ENCODE peak calls at places on chromosomes 7 and 10, in six cellular contexts. L is K562, F is ovary, R is uterus, P is Peyer's patch, C is heart left ventricle. J is an unnamed sample. For H3K4me1, the result is how much of the 10 kb centered on the place peaks cover.

GRCh38 chr7:114182837-114183236 is 231.8 kb upstream of the FOXP2 start:
- DNase-seq in L (no peak), F (no peak), R (no peak), P (no peak), C (no peak), J (no peak)

GRCh38 chr10:80709879-80710278 is 172.2 kb downstream of the SH2D4B start:
- DNase-seq in L (no peak), F (no peak), R (no peak), P (no peak), C (no peak), J (no peak)

GRCh38 chr10:60944159-60944909 is at the start of gene RHOBTB1:
- DNase-seq in L (peak), F (peak), R (peak), P (peak), C (peak), J (peak)

GRCh38 chr10:44888861-44889260 is 22.3 kb upstream of the TMEM72 start:
- DNase-seq in L (no peak), F (no peak), R (no peak), P (no peak), C (no peak), J (no peak)

GRCh38 chr7:27197137-27198042 is 2.5 kb downstream of the HOXA13 start:
- DNase-seq in L (no peak), F (no peak), R (no peak), P (no peak), C (no peak), J (no peak)

GRCh38 chr10:80497187-80498038 is 40.3 kb upstream of the SH2D4B start:
- DNase-seq in L (peak), F (peak), R (peak), P (peak), C (peak), J (peak)

GRCh38 chr7:18317956-18318355 is 177.6 kb upstream of the HDAC9 start:
- DNase-seq in L (no peak), F (no peak), R (peak), P (no peak), C (no peak), J (no peak)

GRCh38 chr10:71927669-71928592 is 36.3 kb upstream of the CHST3 start:
- DNase-seq in L (no peak), F (no peak), R (no peak), P (no peak), C (no peak), J (no peak)

GRCh38 chr10:35711615-35712411 is 69.7 kb upstream of the FZD8 start:
- DNase-seq in L (no peak), F (no peak), R (no peak), P (no peak), C (no peak), J (no peak)

GRCh38 chr7:117458977-117459583 is 20.7 kb upstream of the CFTR start:
- DNase-seq in L (peak), F (no peak), R (no peak), P (no peak), C (no peak), J (no peak)

GRCh38 chr7:101553018-101553770 is 75.9 kb downstream of the MYL10 start:
- DNase-seq in L (no peak), F (no peak), R (no peak), P (peak), C (no peak), J (peak)

GRCh38 chr10:35949820-35950219 is 307.7 kb upstream of the FZD8 start:
- DNase-seq in L (no peak), F (no peak), R (no peak), P (no peak), C (no peak), J (no peak)

GRCh38 chr7:1290262-1291039 is 57.8 kb downstream of the UNCX start:
- DNase-seq in L (no peak), F (no peak), R (no peak), P (no peak), C (no peak), J (no peak)

GRCh38 chr10:15539262-15539661 is 168.2 kb upstream of the FAM171A1 start:
- DNase-seq in L (no peak), F (no peak), R (no peak), P (no peak), C (no peak), J (no peak)

GRCh38 chr10:20622522-20623270 is 274.4 kb downstream of the NEBL start:
- DNase-seq in L (no peak), F (no peak), R (no peak), P (no peak), C (no peak), J (no peak)

GRCh38 chr7:158386355-158386618 is 201.3 kb downstream of the PTPRN2 start:
- DNase-seq in L (no peak), F (no peak), R (no peak), P (no peak), C (no peak), J (no peak)

GRCh38 chr10:22316286-22317120 is at the start of gene COMMD3:
- DNase-seq in L (peak), F (peak), R (peak), P (peak), C (peak), J (peak)

GRCh38 chr7:25259487-25260243 is 31.4 kb upstream of the NPVF start:
- DNase-seq in L (peak), F (peak), R (peak), P (peak), C (peak), J (peak)

GRCh38 chr7:120609136-120609753 is 248.7 kb downstream of the TSPAN12 start:
- DNase-seq in L (no peak), F (no peak), R (no peak), P (no peak), C (no peak), J (no peak)

GRCh38 chr10:101595591-101596433 is 7.7 kb downstream of the DPCD start:
- DNase-seq in L (no peak), F (no peak), R (no peak), P (no peak), C (peak), J (no peak)

GRCh38 chr10:79007037-79007842 is 61.5 kb upstream of the ZMIZ1 start:
- DNase-seq in L (no peak), F (peak), R (peak), P (peak), C (no peak), J (peak)

GRCh38 chr7:44606341-44607140 is at the start of gene OGDH:
- DNase-seq in L (peak), F (peak), R (peak), P (peak), C (peak), J (peak)
- TF ChIP-seq POLR2A in L (peak), F (peak), R (peak), P (peak), C (peak), J (peak)

GRCh38 chr10:11180228-11180627 is 162.6 kb downstream of the CELF2 start:
- DNase-seq in L (no peak), F (no peak), R (no peak), P (peak), C (no peak), J (no peak)

GRCh38 chr10:11177926-11178453 is 160.3 kb downstream of the CELF2 start:
- DNase-seq in L (peak), F (no peak), R (no peak), P (peak), C (no peak), J (no peak)

GRCh38 chr10:11176746-11177145 is 159.1 kb downstream of the CELF2 start:
- DNase-seq in L (no peak), F (no peak), R (no peak), P (peak), C (no peak), J (no peak)

GRCh38 chr10:11179231-11180105 is 161.8 kb downstream of the CELF2 start:
- DNase-seq in L (no peak), F (no peak), R (no peak), P (no peak), C (no peak), J (no peak)

DNA sequence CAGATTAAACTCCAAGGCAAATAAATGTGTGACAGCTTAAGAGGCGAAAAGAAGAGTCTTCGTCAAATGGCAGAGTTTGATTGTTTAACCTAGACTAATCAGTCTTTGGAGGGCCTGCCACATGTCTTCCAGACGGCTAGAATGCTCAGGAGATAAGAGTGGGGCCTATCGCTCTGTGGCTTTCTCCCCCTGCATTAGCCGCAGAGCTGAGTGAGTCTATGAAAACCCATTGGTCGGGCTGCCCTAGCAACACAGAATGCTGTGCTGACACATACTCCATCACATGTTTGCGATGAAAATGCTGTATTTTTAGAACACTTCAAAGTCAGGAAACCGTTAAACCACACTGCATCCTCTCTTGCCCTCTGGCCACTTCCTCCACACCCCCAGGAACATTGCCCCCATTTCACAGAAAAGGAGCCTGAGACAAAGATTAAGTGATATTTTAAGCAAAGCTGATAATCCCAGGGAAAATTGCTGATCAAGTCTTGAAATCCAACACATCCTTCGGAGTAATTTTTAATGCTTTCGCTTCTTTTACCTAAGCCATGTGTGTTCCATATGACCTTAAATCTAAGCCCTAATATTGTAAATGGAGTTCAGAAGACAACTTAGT is 161.0 kb downstream of the CELF2 start:
- DNase-seq in L (peak), F (no peak), R (no peak), P (peak), C (peak), J (no peak)
- H3K4me1 ChIP-seq in L (under half), F (under half), R (under half), P (under half), C (under half), J (under half)

GRCh38 chr10:74643586-74643956 is 182.8 kb upstream of the KAT6B start:
- DNase-seq in L (no peak), F (no peak), R (no peak), P (no peak), C (no peak), J (no peak)
- TF ChIP-seq CTCF in L (no peak), F (no peak), R (no peak), P (no peak), C (no peak), J (no peak)

GRCh38 chr10:103814626-103815370 is 40.6 kb downstream of the SH3PXD2A start:
- DNase-seq in L (no peak), F (no peak), R (no peak), P (no peak), C (no peak), J (no peak)

GRCh38 chr10:103808784-103809183 is 46.6 kb downstream of the SH3PXD2A start:
- DNase-seq in L (no peak), F (no peak), R (no peak), P (no peak), C (no peak), J (no peak)

GRCh38 chr10:103812431-103812830 is 42.9 kb downstream of the SH3PXD2A start:
- DNase-seq in L (no peak), F (no peak), R (no peak), P (no peak), C (no peak), J (no peak)

GRCh38 chr10:103814104-103814503 is 41.3 kb downstream of the SH3PXD2A start:
- DNase-seq in L (no peak), F (no peak), R (no peak), P (no peak), C (no peak), J (no peak)

GRCh38 chr10:103812004-103812403 is 43.4 kb downstream of the SH3PXD2A start:
- DNase-seq in L (no peak), F (no peak), R (no peak), P (peak), C (no peak), J (no peak)
- TF ChIP-seq POLR2A in L (no peak), F (no peak), R (no peak), P (no peak), C (no peak), J (no peak)

GRCh38 chr7:104981671-104982036 is 32.4 kb upstream of the KMT2E start:
- DNase-seq in L (no peak), F (no peak), R (no peak), P (no peak), C (no peak), J (no peak)
- H3K4me1 ChIP-seq in L (under half), F (under half), R (under half), P (under half), C (half or more), J (half or more)

DNA sequence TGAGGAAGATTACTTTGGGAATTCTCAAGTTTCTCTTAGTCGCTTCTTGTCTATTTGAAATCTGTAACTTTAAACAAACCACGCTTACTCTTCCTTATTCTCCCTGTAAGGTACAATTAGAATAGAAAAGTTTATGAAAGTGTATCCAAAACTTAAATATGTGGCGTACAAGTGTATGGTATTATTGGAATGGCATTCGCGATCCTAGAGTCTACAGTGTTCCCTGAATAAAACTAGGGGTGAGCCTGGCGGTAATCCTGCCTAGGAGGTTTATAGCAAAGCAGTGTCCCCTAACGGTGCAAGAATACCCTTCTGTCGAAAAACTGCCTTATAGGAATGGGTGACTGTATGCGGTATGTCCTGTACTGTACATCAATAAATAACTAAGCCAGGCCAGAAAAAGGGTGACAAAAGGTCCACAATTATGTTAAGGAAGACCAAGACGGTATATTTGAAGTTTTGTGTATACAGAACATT is 1.2 kb downstream of the TASOR2 start:
- DNase-seq in L (no peak), F (no peak), R (no peak), P (no peak), C (no peak), J (no peak)
- TF ChIP-seq CTCF in L (no peak), F (no peak), R (no peak), P (no peak), C (no peak), J (no peak)